ENCODE peak calls at places on chromosomes 13 and 19, in six cellular contexts. B is heart left ventricle, V is right cardiac atrium, R is psoas muscle, G is pancreas, H is upper lobe of left lung. M is an unnamed sample. For H3K4me1 and H3K9me3, the result is how much of the 10 kb centered on the place peaks cover.

GRCh38 chr13:19742651-19743050 is 40.1 kb downstream of the PSPC1 start:
- DNase-seq in R (no peak), H (no peak), B (no peak), V (no peak), G (no peak), M (no peak)

GRCh38 chr13:91406619-91407018 is 8.2 kb downstream of the GPC5 start:
- DNase-seq in H (no peak), G (no peak), R (no peak), B (no peak), V (no peak), M (no peak)

GRCh38 chr19:45767410-45767880 is 1.6 kb downstream of the SIX5 start:
- DNase-seq in B (peak), V (peak), R (peak), H (peak), G (peak), M (no peak)

GRCh38 chr13:42835012-42835411 is 53.6 kb downstream of the FAM216B start:
- DNase-seq in V (no peak), R (no peak), H (no peak), B (no peak), G (no peak), M (no peak)

GRCh38 chr19:52602931-52603330 is 32.8 kb downstream of the ZNF701 start:
- DNase-seq in G (no peak), R (no peak), B (no peak), H (no peak), V (no peak), M (no peak)

GRCh38 chr13:30308548-30308947 is 1.2 kb upstream of the KATNAL1 start:
- DNase-seq in B (no peak), H (no peak), V (no peak), G (no peak), R (no peak), M (no peak)

GRCh38 chr13:69199664-69200063 is 908.0 kb upstream of the ATXN8OS start:
- DNase-seq in G (no peak), V (no peak), R (no peak), B (no peak), H (no peak), M (no peak)

GRCh38 chr13:93767917-93768422 is 541.4 kb downstream of the GPC6 start:
- DNase-seq in G (no peak), V (no peak), B (no peak), H (no peak), R (no peak), M (no peak)

GRCh38 chr13:59588717-59589067 is 575.0 kb downstream of the DIAPH3 start:
- DNase-seq in B (no peak), G (no peak), H (no peak), R (no peak), V (no peak), M (no peak)

GRCh38 chr19:30212574-30212973 is 159.6 kb upstream of the ZNF536 start:
- DNase-seq in G (no peak), R (no peak), V (no peak), B (no peak), H (no peak), M (no peak)

GRCh38 chr13:83975668-83976165 is 93.4 kb upstream of the SLITRK1 start:
- DNase-seq in G (no peak), B (no peak), H (no peak), V (no peak), R (no peak), M (no peak)

GRCh38 chr13:19083340-19083739 is 98.3 kb downstream of the TUBA3C start:
- DNase-seq in V (no peak), G (no peak), R (no peak), H (no peak), B (no peak), M (no peak)

GRCh38 chr13:21530656-21531055 is 71.6 kb upstream of the ZDHHC20 start:
- DNase-seq in H (peak), R (no peak), G (no peak), V (no peak), B (no peak), M (no peak)

GRCh38 chr13:94058821-94059360 is 420.6 kb downstream of the DCT start:
- DNase-seq in R (no peak), H (no peak), G (no peak), V (no peak), B (no peak), M (no peak)

GRCh38 chr19:45179063-45179847 is 671 bp downstream of the BLOC1S3 start:
- DNase-seq in R (peak), V (peak), H (peak), B (peak), G (peak), M (peak)

GRCh38 chr19:16078311-16078758 is 2.0 kb downstream of the TPM4 start:
- DNase-seq in B (no peak), R (no peak), G (peak), V (no peak), H (no peak), M (no peak)

GRCh38 chr13:92303428-92303827 is 905.0 kb downstream of the GPC5 start:
- DNase-seq in V (no peak), B (no peak), R (no peak), G (no peak), H (no peak), M (no peak)

GRCh38 chr19:47321582-47321981 is 10.4 kb upstream of the C5AR2 start:
- DNase-seq in R (no peak), B (no peak), V (no peak), G (no peak), H (no peak), M (no peak)

GRCh38 chr13:103436057-103436654 is 369.9 kb upstream of the SLC10A2 start:
- DNase-seq in V (no peak), G (no peak), R (no peak), H (peak), B (no peak), M (no peak)

GRCh38 chr19:4393947-4394590 is 6.3 kb downstream of the SH3GL1 start:
- DNase-seq in H (no peak), G (no peak), R (no peak), B (no peak), V (no peak), M (no peak)

GRCh38 chr19:5547881-5548280 is 19.9 kb downstream of the TINCR start:
- DNase-seq in B (no peak), R (no peak), G (no peak), V (no peak), H (no peak), M (no peak)

GRCh38 chr13:38697197-38697596 is 10.3 kb downstream of the FREM2 start:
- DNase-seq in H (no peak), B (no peak), V (no peak), G (no peak), R (no peak), M (no peak)

GRCh38 chr13:107365466-107366215 is 797.7 kb upstream of the ARGLU1 start:
- DNase-seq in H (no peak), R (no peak), B (no peak), V (no peak), G (no peak), M (no peak)

GRCh38 chr13:97648881-97649224 is 214.9 kb downstream of the RAP2A start:
- DNase-seq in G (no peak), B (no peak), R (no peak), V (no peak), H (no peak), M (no peak)

GRCh38 chr13:98507060-98507797 is 69.7 kb downstream of the STK24 start:
- DNase-seq in G (peak), H (peak), V (peak), B (peak), R (peak), M (no peak)

GRCh38 chr19:31356587-31357314 is 7.5 kb upstream of the TSHZ3 start:
- DNase-seq in G (peak), V (peak), R (peak), B (no peak), H (peak), M (peak)

GRCh38 chr13:78674638-78675037 is 15.7 kb upstream of the OBI1 start:
- DNase-seq in B (no peak), V (no peak), H (no peak), R (no peak), G (no peak), M (no peak)

GRCh38 chr13:32222046-32222676 is 93.0 kb downstream of the ZAR1L start:
- DNase-seq in H (no peak), R (no peak), B (no peak), G (no peak), V (no peak), M (no peak)

GRCh38 chr13:75946746-75947397 is 310.7 kb downstream of the LMO7 start:
- DNase-seq in G (no peak), H (no peak), V (no peak), B (no peak), R (no peak), M (no peak)

DNA sequence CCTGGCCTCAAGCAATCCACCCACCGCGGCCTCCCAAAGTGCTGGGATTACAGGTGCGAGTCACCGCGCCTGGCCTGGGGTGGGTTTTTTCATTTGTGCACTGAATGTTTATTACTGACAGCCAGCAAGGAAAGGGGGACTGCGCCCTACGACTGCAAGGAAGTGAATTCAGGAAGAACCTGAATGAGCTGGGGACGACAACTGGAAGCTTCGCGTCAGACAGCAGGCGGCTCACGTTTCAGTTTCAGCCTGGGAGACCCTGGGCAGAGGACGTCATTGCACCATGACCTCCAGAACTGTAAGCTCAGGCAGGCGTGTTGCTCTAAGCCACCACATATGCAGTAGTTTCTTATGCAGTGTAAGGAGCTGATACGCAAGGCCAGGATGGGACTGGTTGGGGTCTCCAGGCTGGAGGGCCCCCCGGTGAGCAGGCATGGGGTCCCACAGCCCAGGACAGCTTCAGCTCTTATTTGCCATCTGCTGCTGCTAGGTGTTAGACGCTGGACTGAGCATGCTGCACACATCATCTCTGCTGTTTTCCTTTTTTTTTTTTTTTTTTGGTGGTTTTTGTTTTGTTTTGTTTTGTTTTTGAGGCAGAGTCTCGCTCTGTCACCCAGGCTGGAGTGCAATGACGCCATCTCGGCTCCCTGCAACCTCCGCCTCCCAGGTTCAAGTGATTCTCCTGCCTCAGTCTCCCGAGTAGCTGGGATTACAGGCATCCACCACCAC is 66.6 kb downstream of the GADD45B start:
- DNase-seq in B (no peak), G (no peak), V (peak), H (no peak), R (no peak), M (no peak)
- H3K4me1 ChIP-seq in B (half or more), G (under half), V (under half), H (half or more), R (half or more), M (under half)

GRCh38 chr19:19937403-19937802 is 36.7 kb downstream of the ZNF93 start:
- DNase-seq in V (no peak), B (no peak), G (no peak), R (no peak), H (no peak), M (no peak)
- H3K9me3 ChIP-seq in V (under half), B (half or more), G (under half), R (under half), H (under half), M (under half)

DNA sequence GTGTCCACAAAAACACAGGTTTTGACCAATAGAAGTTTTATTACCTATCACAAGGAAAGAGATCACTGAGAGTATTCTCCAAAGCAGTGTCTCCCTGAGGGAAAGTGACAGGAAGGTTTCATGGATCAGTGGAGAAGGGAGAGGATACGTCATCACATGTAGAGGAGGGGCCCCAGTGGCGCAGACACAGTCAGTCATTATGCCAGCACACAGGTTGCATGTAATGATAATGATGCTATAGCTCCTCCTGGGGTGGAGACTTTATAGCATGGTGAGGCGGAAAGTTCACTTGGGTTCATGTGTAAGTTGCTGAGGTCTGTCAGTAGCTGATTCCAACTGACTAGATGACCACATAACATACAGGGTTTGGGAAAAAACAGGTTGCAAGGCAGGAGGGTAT is 88.7 kb downstream of the FNDC3A start:
- DNase-seq in B (no peak), R (no peak), H (no peak), G (no peak), V (no peak), M (no peak)
- H3K4me1 ChIP-seq in B (under half), R (under half), H (under half), G (under half), V (under half), M (under half)

GRCh38 chr19:7078007-7078406 is 8.5 kb downstream of the ZNF557 start:
- DNase-seq in H (no peak), R (no peak), V (no peak), B (no peak), G (no peak), M (no peak)
- H3K9me3 ChIP-seq in H (half or more), R (half or more), V (under half), B (half or more), G (under half), M (under half)

GRCh38 chr19:8513687-8514504 is at the start of gene ZNF414:
- DNase-seq in G (peak), H (peak), V (peak), B (peak), R (peak), M (peak)

GRCh38 chr19:8515317-8515716 is 1.4 kb upstream of the ZNF414 start:
- DNase-seq in G (no peak), B (peak), V (no peak), H (no peak), R (no peak), M (peak)

GRCh38 chr19:8512115-8512967 is 1.6 kb downstream of the ZNF414 start:
- DNase-seq in V (no peak), H (peak), B (peak), R (no peak), G (peak), M (no peak)

GRCh38 chr19:8511573-8512101 is 2.3 kb downstream of the ZNF414 start:
- DNase-seq in B (no peak), V (no peak), H (peak), G (peak), R (no peak), M (no peak)

DNA sequence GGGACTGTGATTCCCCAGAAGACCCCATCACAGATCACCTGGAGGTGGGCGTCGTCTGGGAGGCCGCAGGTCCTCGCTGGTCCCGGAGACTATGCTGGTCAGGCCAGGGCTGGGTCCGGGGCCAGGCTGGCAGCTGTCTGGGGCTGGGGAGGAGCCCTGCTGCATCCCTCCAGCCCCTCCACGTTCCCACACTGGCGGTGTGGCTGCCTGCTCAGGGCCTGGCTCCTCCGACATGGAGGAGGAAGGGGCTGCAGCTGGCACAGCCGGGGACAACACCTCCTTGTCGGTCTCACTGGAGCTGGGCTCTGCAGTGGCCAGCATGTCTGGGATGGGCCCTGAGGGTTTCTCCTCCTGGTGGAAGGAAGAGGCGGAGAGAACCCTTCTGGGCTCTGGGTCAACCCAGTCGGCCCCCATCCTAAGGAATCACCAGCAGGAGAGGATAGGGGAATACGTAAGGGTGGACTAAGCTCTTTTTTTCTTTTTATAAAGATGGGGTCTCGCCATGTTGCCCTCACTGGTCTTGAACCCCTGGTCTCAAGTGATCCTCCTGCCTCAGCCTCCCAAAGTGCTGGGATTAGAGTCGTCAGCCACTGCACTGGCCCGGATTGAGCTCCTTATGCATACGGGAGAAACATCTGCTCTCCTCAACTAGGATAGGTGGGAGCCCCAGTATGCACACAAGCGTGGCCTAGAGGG is 828 bp downstream of the ZNF414 start:
- DNase-seq in R (no peak), B (peak), H (peak), V (no peak), G (peak), M (no peak)
- H3K4me1 ChIP-seq in R (under half), B (under half), H (under half), V (under half), G (under half), M (half or more)

GRCh38 chr13:52067237-52067636 is 42.7 kb downstream of the UTP14C start:
- DNase-seq in H (no peak), V (no peak), G (no peak), B (no peak), R (no peak), M (no peak)
- H3K9me3 ChIP-seq in H (under half), V (under half), G (under half), B (under half), R (under half), M (under half)

M was measured in CD8-positive, alpha-beta T cell.